ENCODE peak calls at places on chromosomes 16 and 17, in four cellular contexts. H is WTC11, F is K562, P is HepG2. X is an unnamed sample.
A peak's percentile ranks its signal among the peaks of the same experiment; 100 is the strongest.

GRCh38 chr17:3026856-3027751 is 36.3 kb downstream of the OR1D5 start:
- DNase-seq in H (no peak), F (no peak), P (no peak), X (no peak)

GRCh38 chr16:11360581-11360980 is 15.3 kb downstream of the RMI2 start:
- DNase-seq in H (no peak), F (no peak), P (no peak), X (peak; percentile 3)

GRCh38 chr17:75317671-75318070 is 28.4 kb upstream of the SLC25A19 start:
- DNase-seq in H (peak; percentile 55), F (peak; percentile 51), P (no peak), X (no peak)

GRCh38 chr17:49969134-49969759 is at the start of gene DLX4:
- DNase-seq in H (peak; percentile 49), F (peak; percentile 65), P (no peak), X (no peak)

GRCh38 chr17:57666198-57666870 is 78.8 kb downstream of the CCDC182 start:
- DNase-seq in H (no peak), F (no peak), P (no peak), X (no peak)

GRCh38 chr17:68732301-68732749 is 131.2 kb upstream of the FAM20A start:
- DNase-seq in H (no peak), F (no peak), P (no peak), X (no peak)

GRCh38 chr16:10552281-10552680 is 28.1 kb downstream of the EMP2 start:
- DNase-seq in H (no peak), F (no peak), P (no peak), X (no peak)

GRCh38 chr16:50025544-50025931 is 513 bp downstream of the CNEP1R1 start:
- DNase-seq in H (no peak), F (peak; percentile 31), P (peak; percentile 23), X (peak; percentile 42)

GRCh38 chr16:81526935-81527334 is 82.3 kb downstream of the CMIP start:
- DNase-seq in H (no peak), F (peak; percentile 64), P (no peak), X (no peak)

GRCh38 chr16:15644306-15644961 is 1.5 kb upstream of the MARF1 start:
- DNase-seq in H (no peak), F (no peak), P (peak; percentile 87), X (no peak)

GRCh38 chr16:79707867-79708266 is 107.3 kb upstream of the MAF start:
- DNase-seq in H (no peak), F (no peak), P (no peak), X (no peak)

GRCh38 chr17:43468746-43469544 is 14.8 kb upstream of the DHX8 start:
- DNase-seq in H (no peak), F (no peak), P (peak; percentile 74), X (no peak)

GRCh38 chr16:82042144-82042543 is 7.1 kb downstream of the HSD17B2 start:
- DNase-seq in H (no peak), F (no peak), P (no peak), X (no peak)

GRCh38 chr17:46783031-46783593 is 35.4 kb downstream of the WNT3 start:
- DNase-seq in H (no peak), F (no peak), P (peak; percentile 58), X (no peak)

GRCh38 chr17:43423777-43424455 is 25.1 kb downstream of the ARL4D start:
- DNase-seq in H (no peak), F (no peak), P (no peak), X (no peak)

GRCh38 chr17:78428025-78428575 is 49.7 kb downstream of the PGS1 start:
- DNase-seq in H (no peak), F (no peak), P (no peak), X (no peak)

GRCh38 chr16:81448154-81449131 is 3.8 kb downstream of the CMIP start:
- DNase-seq in H (no peak), F (no peak), P (peak; percentile 98), X (no peak)

GRCh38 chr16:19242987-19243386 is 42.5 kb upstream of the CLEC19A start:
- DNase-seq in H (no peak), F (no peak), P (no peak), X (no peak)
- TF ChIP-seq ELF4 in H (no peak), F (no peak), P (no peak), X (no peak)

GRCh38 chr17:41678907-41679739 is 9.6 kb upstream of the EIF1 start:
- DNase-seq in H (no peak), F (peak; percentile 69), P (no peak), X (no peak)
- TF ChIP-seq ELF4 in H (no peak), F (no peak), P (no peak), X (no peak)

DNA sequence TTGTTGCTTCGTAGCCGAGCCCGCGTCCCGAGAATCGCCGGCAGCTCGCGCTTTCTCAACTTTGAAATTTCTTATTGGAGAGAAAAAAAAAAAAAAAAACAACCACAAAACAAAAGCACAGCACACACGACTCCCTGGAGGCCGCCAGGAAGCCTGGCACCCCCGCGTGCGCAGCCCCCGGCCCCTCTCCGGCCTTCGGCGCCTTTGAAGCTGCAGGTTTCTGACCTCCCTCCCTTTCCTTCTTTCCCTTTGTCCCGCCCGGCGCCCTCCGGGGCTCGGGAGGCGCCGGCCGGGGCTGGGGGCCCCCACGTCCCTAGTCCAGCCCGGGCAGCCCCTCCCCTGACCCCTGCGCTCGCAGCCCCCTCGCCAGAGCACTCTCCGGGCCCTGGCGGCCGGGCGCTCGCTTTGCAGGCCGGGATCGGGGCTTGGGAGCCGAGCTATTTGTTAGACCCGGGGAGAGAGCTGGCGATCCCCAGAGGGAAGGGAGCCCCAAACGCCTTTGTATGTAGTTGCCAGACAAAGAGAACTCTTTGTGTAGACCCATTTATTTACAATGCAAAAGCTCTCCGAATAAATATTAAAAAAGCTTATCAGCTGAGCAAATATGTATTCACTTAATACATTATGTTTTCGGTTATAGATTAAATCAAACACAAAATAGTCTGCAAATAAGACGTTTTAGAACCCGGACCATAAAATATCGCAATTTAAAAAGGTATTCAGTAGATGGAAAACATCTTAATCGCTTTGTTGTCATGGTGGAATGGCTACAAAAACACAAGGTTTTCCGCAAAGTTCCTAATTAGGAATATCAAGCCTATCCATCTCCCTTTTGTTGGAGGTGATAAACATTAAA is 2.3 kb downstream of the BAHCC1 start:
- DNase-seq in H (peak; percentile 83), F (no peak), P (peak; percentile 93), X (peak; percentile 59)
- TF ChIP-seq ELF4 in H (no peak), F (no peak), P (no peak), X (no peak)

GRCh38 chr17:81064746-81065475 is 30.0 kb downstream of the BAIAP2 start:
- DNase-seq in H (no peak), F (no peak), P (no peak), X (no peak)
- TF ChIP-seq ELF4 in H (no peak), F (no peak), P (no peak), X (no peak)

DNA sequence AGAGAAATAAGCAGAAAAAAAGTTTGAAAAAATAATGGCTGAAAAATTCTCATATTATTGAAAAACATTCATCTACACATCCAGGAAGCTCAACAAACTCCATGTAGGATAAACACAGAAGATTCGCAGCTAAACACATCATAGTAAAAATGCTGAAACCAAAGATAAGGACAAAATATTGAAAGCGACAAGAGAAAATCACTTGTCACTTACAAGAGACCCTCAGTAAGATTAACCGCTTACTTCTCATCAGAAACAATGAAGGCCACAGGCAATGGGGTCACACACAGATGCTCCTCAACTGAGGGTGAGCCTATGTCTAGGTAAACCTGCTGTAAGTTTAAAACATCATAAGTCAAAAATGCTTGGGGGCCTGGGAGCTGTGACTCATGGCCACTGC is 38.1 kb upstream of the METRNL start:
- DNase-seq in H (no peak), F (no peak), P (no peak), X (no peak)
- TF ChIP-seq ELF4 in H (no peak), F (no peak), P (no peak), X (no peak)

X was measured in HEK293T.